ENCODE peak calls at places on chromosomes 5 and 9, in four cellular contexts. L, H, I and F are unnamed samples.
A peak's percentile ranks its signal among the peaks of the same experiment; 100 is the strongest.

GRCh38 chr5:14261237-14261636 is 118.1 kb downstream of the TRIO start:
- ATAC-seq in L (no peak), I (no peak), H (no peak), F (no peak)

GRCh38 chr9:128733256-128733655 is 9.3 kb upstream of the ZDHHC12 start:
- ATAC-seq in L (peak; percentile 76), H (peak; percentile 40), I (peak; percentile 34), F (peak; percentile 16)

GRCh38 chr5:131223751-131224386 is 40.0 kb upstream of the CDC42SE2 start:
- ATAC-seq in L (no peak), H (no peak), I (no peak), F (no peak)

GRCh38 chr5:73851782-73852181 is 225.8 kb downstream of the ARHGEF28 start:
- ATAC-seq in L (no peak), I (no peak), H (no peak), F (no peak)

GRCh38 chr5:142689081-142689480 is 3.2 kb upstream of the FGF1 start:
- ATAC-seq in I (no peak), H (no peak), L (no peak), F (no peak)

GRCh38 chr5:155274484-155274883 is 260.9 kb downstream of the KIF4B start:
- ATAC-seq in L (no peak), I (no peak), H (no peak), F (no peak)

GRCh38 chr9:76729980-76730737 is 34.1 kb upstream of the PCA3 start:
- ATAC-seq in L (no peak), I (no peak), H (no peak), F (no peak)

GRCh38 chr5:1291611-1292080 is 3.2 kb downstream of the TERT start:
- ATAC-seq in L (no peak), H (no peak), I (no peak), F (no peak)

GRCh38 chr5:124527220-124527991 is 219.0 kb downstream of the ZNF608 start:
- ATAC-seq in L (no peak), H (no peak), I (no peak), F (peak; percentile 51)

GRCh38 chr9:105051897-105052296 is 123.9 kb upstream of the ABCA1 start:
- ATAC-seq in I (no peak), H (peak; percentile 71), L (no peak), F (no peak)

GRCh38 chr9:33306037-33306436 is 15.7 kb downstream of the NFX1 start:
- ATAC-seq in L (no peak), I (peak; percentile 96), H (no peak), F (no peak)

GRCh38 chr5:149134778-149135169 is 6.5 kb upstream of the ABLIM3 start:
- ATAC-seq in I (no peak), L (no peak), H (no peak), F (no peak)

GRCh38 chr9:123149067-123149466 is 115.6 kb downstream of the GPR21 start:
- ATAC-seq in L (no peak), H (no peak), I (no peak), F (no peak)

GRCh38 chr9:13278368-13279246 is 885 bp downstream of the MPDZ start:
- ATAC-seq in I (no peak), H (no peak), L (peak; percentile 31), F (no peak)

GRCh38 chr5:112923988-112924387 is 2.0 kb upstream of the REEP5 start:
- ATAC-seq in I (no peak), L (no peak), H (no peak), F (no peak)

GRCh38 chr5:79436821-79437220 is 77.1 kb downstream of the HOMER1 start:
- ATAC-seq in L (no peak), H (no peak), I (no peak), F (no peak)

GRCh38 chr5:90917928-90918327 is 359.3 kb downstream of the ADGRV1 start:
- ATAC-seq in I (no peak), L (no peak), H (no peak), F (no peak)

GRCh38 chr9:98994226-98995058 is 50.7 kb downstream of the COL15A1 start:
- ATAC-seq in L (no peak), I (no peak), H (no peak), F (no peak)

GRCh38 chr9:106897681-106898080 is 34.7 kb downstream of the ZNF462 start:
- ATAC-seq in L (no peak), H (no peak), I (no peak), F (no peak)

GRCh38 chr9:136135326-136136126 is 16.9 kb upstream of the TMEM250 start:
- ATAC-seq in I (no peak), H (no peak), L (no peak), F (no peak)

GRCh38 chr9:128405077-128405779 is 15.4 kb upstream of the CERCAM start:
- ATAC-seq in I (no peak), L (no peak), H (no peak), F (no peak)

GRCh38 chr5:107257885-107258520 is 412.7 kb downstream of the EFNA5 start:
- ATAC-seq in L (no peak), H (no peak), I (peak; percentile 57), F (no peak)

GRCh38 chr5:10460252-10460906 is 18.7 kb downstream of the ROPN1L start:
- ATAC-seq in L (no peak), H (no peak), I (no peak), F (no peak)

GRCh38 chr5:116681334-116682013 is 106.9 kb upstream of the SEMA6A start:
- ATAC-seq in L (no peak), I (no peak), H (no peak), F (peak; percentile 92)

GRCh38 chr5:103464801-103465484 is 97.6 kb downstream of the NUDT12 start:
- ATAC-seq in I (no peak), L (no peak), H (no peak), F (no peak)

GRCh38 chr5:131541766-131542165 is 93.3 kb downstream of the RAPGEF6 start:
- ATAC-seq in I (peak; percentile 86), H (no peak), L (no peak), F (no peak)

GRCh38 chr5:44691811-44692210 is 116.9 kb upstream of the MRPS30 start:
- ATAC-seq in H (no peak), L (peak; percentile 68), I (no peak), F (no peak)

GRCh38 chr5:2783223-2783622 is 31.7 kb upstream of the IRX2 start:
- ATAC-seq in I (no peak), L (no peak), H (no peak), F (no peak)

GRCh38 chr5:12636209-12636608 is 732.0 kb upstream of the CTNND2 start:
- ATAC-seq in H (no peak), I (no peak), L (peak; percentile 58), F (no peak)

GRCh38 chr5:176986280-176986679 is 20.3 kb downstream of the UIMC1 start:
- ATAC-seq in L (no peak), H (no peak), I (no peak), F (no peak)

GRCh38 chr5:39905356-39905755 is 480.6 kb upstream of the DAB2 start:
- ATAC-seq in H (no peak), L (no peak), I (no peak), F (no peak)